ENCODE peak calls at places on chromosomes 13 and 19, in six cellular contexts. U, W, P, N, B and L are unnamed samples.

GRCh38 chr19:44961821-44962220 is 6.6 kb downstream of the CLPTM1 start:
- DNase-seq in U (no peak), W (no peak), P (no peak), N (no peak), B (no peak), L (no peak)

GRCh38 chr19:55175117-55175867 is 4.8 kb downstream of the SYT5 start:
- DNase-seq in U (no peak), W (no peak), P (no peak), N (no peak), B (no peak), L (no peak)

GRCh38 chr13:19759669-19760068 is 23.1 kb downstream of the PSPC1 start:
- DNase-seq in U (no peak), W (no peak), P (no peak), N (no peak), B (no peak), L (no peak)

GRCh38 chr13:80121038-80121437 is 219.9 kb downstream of the SPRY2 start:
- DNase-seq in U (no peak), W (no peak), P (no peak), N (no peak), B (no peak), L (no peak)

GRCh38 chr13:23175920-23176319 is 4.9 kb upstream of the SGCG start:
- DNase-seq in U (no peak), W (no peak), P (no peak), N (no peak), B (no peak), L (peak)

GRCh38 chr13:59890064-59890463 is 273.7 kb downstream of the DIAPH3 start:
- DNase-seq in U (no peak), W (no peak), P (no peak), N (no peak), B (no peak), L (no peak)

GRCh38 chr19:46697142-46697960 is 19.6 kb downstream of the PRKD2 start:
- DNase-seq in U (no peak), W (peak), P (no peak), N (no peak), B (no peak), L (peak)

GRCh38 chr13:93182406-93182805 is 44.2 kb upstream of the GPC6 start:
- DNase-seq in U (no peak), W (no peak), P (no peak), N (no peak), B (no peak), L (no peak)

GRCh38 chr13:51158923-51159322 is 47.8 kb upstream of the C13orf42 start:
- DNase-seq in U (no peak), W (peak), P (no peak), N (no peak), B (no peak), L (no peak)

GRCh38 chr13:109695402-109696190 is 90.8 kb downstream of the IRS2 start:
- DNase-seq in U (no peak), W (no peak), P (no peak), N (no peak), B (no peak), L (no peak)

GRCh38 chr19:19110410-19111137 is 27.7 kb downstream of the TMEM161A start:
- DNase-seq in U (peak), W (no peak), P (no peak), N (no peak), B (no peak), L (peak)

GRCh38 chr19:15629003-15629880 is 11.5 kb upstream of the CYP4F3 start:
- DNase-seq in U (peak), W (no peak), P (peak), N (peak), B (peak), L (peak)

GRCh38 chr13:74134226-74134776 is at the start of gene KLF12:
- DNase-seq in U (peak), W (peak), P (peak), N (peak), B (peak), L (peak)

GRCh38 chr19:33622505-33622808 is 704 bp downstream of the CHST8 start:
- DNase-seq in U (peak), W (no peak), P (no peak), N (no peak), B (no peak), L (no peak)

GRCh38 chr19:41882568-41883462 is at the start of gene ARHGEF1:
- DNase-seq in U (peak), W (no peak), P (no peak), N (peak), B (no peak), L (peak)

GRCh38 chr13:113022391-113023216 is 53.6 kb downstream of the MCF2L start:
- DNase-seq in U (no peak), W (no peak), P (no peak), N (no peak), B (no peak), L (no peak)

GRCh38 chr19:16248380-16249023 is 50.8 kb downstream of the AP1M1 start:
- DNase-seq in U (no peak), W (no peak), P (no peak), N (no peak), B (no peak), L (no peak)

GRCh38 chr13:34756572-34756971 is 185.5 kb upstream of the NBEA start:
- DNase-seq in U (no peak), W (no peak), P (no peak), N (no peak), B (no peak), L (no peak)